ENCODE peak calls at places on chromosomes 6 and 20, in four cellular contexts. B is A549, M is neuronal stem cell, G is GM12865. C is an unnamed sample.

GRCh38 chr6:142200846-142201628 is 54.0 kb downstream of the VTA1 start:
- DNase-seq in M (no peak), B (no peak), G (no peak), C (no peak)

GRCh38 chr20:23186808-23187207 is 100.7 kb upstream of the CD93 start:
- DNase-seq in G (no peak), B (no peak), M (no peak), C (no peak)

GRCh38 chr6:160005861-160006540 is 37.1 kb downstream of the IGF2R start:
- DNase-seq in M (no peak), B (no peak), G (no peak), C (peak)

GRCh38 chr6:67916389-67916788 is 718.7 kb upstream of the ADGRB3 start:
- DNase-seq in M (no peak), G (no peak), B (no peak), C (peak)

GRCh38 chr6:103707596-103708325 is 1152.0 kb downstream of the HACE1 start:
- DNase-seq in M (no peak), B (no peak), G (no peak), C (no peak)

GRCh38 chr6:139479433-139480222 is 105.2 kb upstream of the CITED2 start:
- DNase-seq in M (no peak), B (no peak), G (no peak), C (no peak)

GRCh38 chr6:6918216-6918983 is 189.4 kb upstream of the RREB1 start:
- DNase-seq in G (peak), B (peak), M (no peak), C (peak)

GRCh38 chr6:154868143-154868594 is 126.9 kb upstream of the TIAM2 start:
- DNase-seq in M (peak), B (peak), G (peak), C (peak)

GRCh38 chr20:36334281-36335075 is 28.3 kb downstream of the DLGAP4 start:
- DNase-seq in B (no peak), G (no peak), M (no peak), C (no peak)

GRCh38 chr6:100181309-100181708 is 187.3 kb upstream of the MCHR2 start:
- DNase-seq in G (no peak), M (no peak), B (no peak), C (no peak)

GRCh38 chr6:166488081-166488685 is 98.3 kb downstream of the RAMACL start:
- DNase-seq in M (no peak), G (peak), B (no peak), C (no peak)

GRCh38 chr6:33834401-33835392 is 30.9 kb upstream of the MLN start:
- DNase-seq in B (no peak), G (no peak), M (no peak), C (no peak)

GRCh38 chr20:48411906-48412305 is 415.9 kb downstream of the PREX1 start:
- DNase-seq in G (no peak), B (no peak), M (no peak), C (no peak)

GRCh38 chr6:139540276-139540675 is 165.8 kb upstream of the CITED2 start:
- DNase-seq in B (no peak), M (no peak), G (peak), C (no peak)

GRCh38 chr6:130670142-130670541 is 157.1 kb upstream of the SMLR1 start:
- DNase-seq in G (no peak), M (no peak), B (no peak), C (no peak)

GRCh38 chr6:167020211-167020610 is 21.0 kb downstream of the CEP43 start:
- DNase-seq in B (no peak), G (no peak), M (no peak), C (no peak)

GRCh38 chr6:97669191-97669651 is 386.2 kb upstream of the MMS22L start:
- DNase-seq in M (peak), G (peak), B (no peak), C (peak)

GRCh38 chr20:47543006-47543431 is 41.3 kb downstream of the NCOA3 start:
- DNase-seq in B (no peak), M (no peak), G (peak), C (peak)

GRCh38 chr6:76992553-76992952 is 470.7 kb downstream of the HTR1B start:
- DNase-seq in M (no peak), B (no peak), G (no peak), C (no peak)

GRCh38 chr6:107576852-107577251 is 86.9 kb downstream of the SOBP start:
- DNase-seq in G (no peak), B (peak), M (no peak), C (peak)

GRCh38 chr20:58308290-58308679 is 1.2 kb upstream of the RAB22A start:
- DNase-seq in M (no peak), G (no peak), B (no peak), C (no peak)

GRCh38 chr6:85360794-85361642 is 88.9 kb upstream of the NT5E start:
- DNase-seq in M (no peak), B (peak), G (peak), C (no peak)

GRCh38 chr6:149318581-149319286 is 1.2 kb downstream of the TAB2 start:
- DNase-seq in G (peak), M (no peak), B (no peak), C (peak)

GRCh38 chr6:41578714-41579610 is 32.8 kb downstream of the FOXP4 start:
- DNase-seq in M (peak), B (peak), G (no peak), C (peak)

GRCh38 chr20:58064411-58065010 is 163.9 kb downstream of the ANKRD60 start:
- DNase-seq in B (no peak), M (no peak), G (no peak), C (no peak)

GRCh38 chr6:143061597-143062385 is 1.1 kb downstream of the AIG1 start:
- DNase-seq in B (no peak), G (no peak), M (no peak), C (no peak)

DNA sequence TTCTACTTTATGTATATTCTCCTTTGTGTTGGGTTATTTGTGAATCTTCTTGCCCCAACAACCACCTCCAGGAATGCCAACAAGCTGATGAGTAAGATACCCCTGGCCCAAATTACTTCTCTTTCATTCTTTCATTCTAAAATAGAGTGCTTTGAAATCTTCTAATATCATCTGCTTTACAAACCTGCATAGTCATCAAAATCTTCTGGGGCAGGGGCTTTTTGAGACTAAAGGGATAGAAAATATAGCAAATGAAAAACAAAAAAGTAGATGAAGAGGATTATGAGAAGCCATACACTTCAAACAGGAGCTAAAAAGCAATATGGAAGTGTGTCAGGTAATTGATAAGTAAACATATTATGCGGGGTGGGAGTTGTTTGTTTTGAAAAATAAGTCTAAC is 150.7 kb upstream of the SOX4 start:
- DNase-seq in B (no peak), G (no peak), M (no peak), C (no peak)
- H3K4me3 ChIP-seq in B (no peak), G (no peak), M (no peak), C (no peak)

DNA sequence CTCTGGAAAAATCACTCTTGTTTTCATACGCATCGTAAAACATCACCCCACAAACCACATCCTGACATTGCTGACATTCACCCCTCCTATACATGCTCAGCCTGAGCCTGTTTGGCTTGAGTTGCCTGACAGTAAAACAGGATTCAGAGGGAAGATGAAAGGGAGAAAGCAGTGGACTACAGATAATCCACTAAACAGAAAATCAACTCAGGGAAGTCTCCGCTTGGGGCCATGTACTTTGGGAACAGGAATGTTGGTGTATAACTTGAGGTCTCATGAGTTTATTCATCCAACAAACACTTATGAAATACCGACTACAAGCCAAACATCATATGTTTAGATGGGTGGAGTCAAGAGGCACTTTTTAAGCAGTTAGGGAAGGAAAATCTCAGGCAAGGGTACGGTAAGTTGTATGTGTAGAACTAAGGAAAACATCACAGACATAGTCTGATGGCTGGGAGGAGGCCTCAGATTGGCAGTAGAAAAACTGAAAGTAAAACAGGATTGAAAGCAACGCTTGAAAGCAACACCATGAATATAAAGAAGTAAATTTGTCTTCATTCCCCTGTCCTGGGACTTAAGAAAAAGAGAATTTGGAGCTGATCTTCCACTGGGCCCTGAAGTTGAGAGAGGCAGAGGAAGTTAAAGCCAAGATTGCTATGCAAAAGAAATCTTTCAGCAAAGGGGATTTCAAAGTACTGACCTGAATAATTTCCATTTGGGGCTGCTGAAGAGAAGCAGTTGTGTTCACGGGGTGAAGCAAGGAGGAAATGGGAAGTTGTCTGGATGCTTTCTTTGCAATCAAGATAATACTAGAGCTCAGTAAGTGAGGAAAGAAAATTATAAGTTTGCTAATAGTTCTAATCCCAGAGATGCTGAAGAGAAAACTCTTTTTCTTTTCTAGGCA is 28.8 kb downstream of the PDE7B start:
- DNase-seq in B (no peak), M (no peak), G (peak), C (no peak)
- H3K4me3 ChIP-seq in B (peak), M (no peak), G (peak), C (no peak)

DNA sequence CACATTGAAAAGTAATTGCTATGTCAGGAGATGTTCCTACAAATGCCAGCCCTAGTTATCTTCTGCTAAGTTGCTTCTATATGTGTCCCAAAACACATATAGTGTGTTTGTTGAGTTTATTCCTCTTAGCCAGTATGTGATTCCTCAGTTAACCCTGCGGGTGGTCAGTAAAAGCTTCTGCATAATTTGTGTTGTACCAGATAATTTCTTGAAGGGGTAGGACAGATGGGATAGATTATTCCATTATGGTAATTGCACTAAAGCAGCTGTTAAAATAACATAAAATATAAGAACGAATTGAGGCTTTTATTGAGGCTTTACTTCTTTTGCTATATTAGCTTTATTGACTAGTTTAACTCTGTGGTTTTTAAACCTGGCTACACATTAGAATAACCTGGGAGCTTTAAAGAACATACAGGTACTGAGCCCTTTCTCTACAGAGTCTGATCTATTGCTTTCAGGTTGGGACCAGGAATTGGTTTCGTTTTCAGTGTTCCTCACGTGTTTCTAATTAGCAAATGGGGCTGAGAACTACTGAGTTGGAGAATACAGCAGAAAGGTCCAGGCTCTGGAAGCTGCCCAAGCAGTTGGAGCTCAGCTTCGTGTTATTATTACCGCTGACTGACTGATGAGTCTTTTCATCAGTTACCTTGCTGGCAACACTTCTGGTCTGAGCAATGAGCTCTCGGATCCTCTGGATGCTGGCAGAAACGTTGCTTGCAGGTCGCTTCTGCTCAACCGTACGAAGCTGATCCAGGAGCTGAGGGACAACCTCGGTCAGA is 56.9 kb downstream of the FAM229B start:
- DNase-seq in B (no peak), M (no peak), G (no peak), C (no peak)
- H3K4me3 ChIP-seq in B (no peak), M (no peak), G (no peak), C (no peak)

GRCh38 chr20:300345-300744 is 3.0 kb downstream of the ZCCHC3 start:
- DNase-seq in G (no peak), M (no peak), B (no peak), C (no peak)

GRCh38 chr20:298755-299391 is 1.5 kb downstream of the ZCCHC3 start:
- DNase-seq in M (no peak), G (no peak), B (no peak), C (no peak)

GRCh38 chr20:305745-306144 is 8.4 kb downstream of the ZCCHC3 start:
- DNase-seq in B (no peak), G (no peak), M (no peak), C (no peak)

GRCh38 chr20:297925-298754 is 770 bp downstream of the ZCCHC3 start:
- DNase-seq in M (no peak), B (peak), G (peak), C (peak)

GRCh38 chr20:301886-302848 is 4.8 kb downstream of the ZCCHC3 start:
- DNase-seq in M (no peak), B (no peak), G (no peak), C (no peak)
- H3K4me3 ChIP-seq in M (no peak), B (no peak), G (no peak), C (no peak)

GRCh38 chr6:27758471-27758870 is 153.7 kb downstream of the OR2B2 start:
- DNase-seq in M (no peak), G (no peak), B (no peak), C (no peak)
- H3K4me3 ChIP-seq in M (no peak), G (no peak), B (no peak), C (no peak)

DNA sequence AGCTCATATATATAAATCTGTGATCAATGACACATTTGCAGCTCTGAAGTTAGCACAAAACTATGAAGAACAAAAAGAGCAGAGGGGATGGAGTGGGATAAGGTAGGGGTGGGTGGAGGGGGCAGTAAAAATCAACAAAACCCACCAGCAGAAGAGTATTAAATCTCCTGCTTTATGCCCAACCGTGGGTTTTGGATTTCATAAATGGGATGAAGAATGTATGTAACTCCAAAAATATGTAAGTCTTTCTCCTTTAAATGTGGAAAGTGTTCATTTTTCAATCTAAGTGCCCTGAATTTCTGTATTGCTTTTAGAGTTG is 480.3 kb upstream of the MARCKS start:
- DNase-seq in M (no peak), G (no peak), B (no peak), C (no peak)
- H3K4me3 ChIP-seq in M (no peak), G (no peak), B (no peak), C (no peak)

DNA sequence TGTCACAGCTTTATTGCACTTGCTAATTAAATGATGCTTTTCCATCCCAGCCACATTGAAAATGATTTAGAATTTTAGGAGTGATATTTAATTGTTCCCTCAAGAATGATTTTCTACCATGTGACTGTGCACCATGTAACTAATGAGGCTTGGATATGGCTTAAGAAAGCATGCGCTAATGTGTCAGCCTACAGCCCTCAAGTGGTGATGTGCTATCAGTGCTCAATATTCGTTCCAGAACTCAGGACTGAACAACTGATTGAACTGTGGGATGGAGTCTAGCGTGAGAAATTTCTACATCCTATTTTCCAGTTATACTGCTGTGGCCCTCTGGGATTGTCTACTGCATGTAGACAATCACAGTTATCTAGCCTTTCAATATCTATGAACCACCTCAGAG is 71.5 kb downstream of the PKIB start:
- DNase-seq in G (no peak), B (peak), M (no peak), C (no peak)
- H3K4me3 ChIP-seq in G (no peak), B (no peak), M (no peak), C (no peak)

GRCh38 chr20:24915892-24916291 is 33.2 kb upstream of the CST7 start:
- DNase-seq in M (no peak), G (no peak), B (no peak), C (no peak)

GRCh38 chr20:24917056-24917455 is 32.0 kb upstream of the CST7 start:
- DNase-seq in B (no peak), M (no peak), G (no peak), C (no peak)

GRCh38 chr20:24918579-24919566 is 30.2 kb upstream of the CST7 start:
- DNase-seq in G (no peak), M (no peak), B (no peak), C (no peak)

GRCh38 chr20:24916412-24916811 is 32.7 kb upstream of the CST7 start:
- DNase-seq in M (no peak), G (no peak), B (no peak), C (no peak)

DNA sequence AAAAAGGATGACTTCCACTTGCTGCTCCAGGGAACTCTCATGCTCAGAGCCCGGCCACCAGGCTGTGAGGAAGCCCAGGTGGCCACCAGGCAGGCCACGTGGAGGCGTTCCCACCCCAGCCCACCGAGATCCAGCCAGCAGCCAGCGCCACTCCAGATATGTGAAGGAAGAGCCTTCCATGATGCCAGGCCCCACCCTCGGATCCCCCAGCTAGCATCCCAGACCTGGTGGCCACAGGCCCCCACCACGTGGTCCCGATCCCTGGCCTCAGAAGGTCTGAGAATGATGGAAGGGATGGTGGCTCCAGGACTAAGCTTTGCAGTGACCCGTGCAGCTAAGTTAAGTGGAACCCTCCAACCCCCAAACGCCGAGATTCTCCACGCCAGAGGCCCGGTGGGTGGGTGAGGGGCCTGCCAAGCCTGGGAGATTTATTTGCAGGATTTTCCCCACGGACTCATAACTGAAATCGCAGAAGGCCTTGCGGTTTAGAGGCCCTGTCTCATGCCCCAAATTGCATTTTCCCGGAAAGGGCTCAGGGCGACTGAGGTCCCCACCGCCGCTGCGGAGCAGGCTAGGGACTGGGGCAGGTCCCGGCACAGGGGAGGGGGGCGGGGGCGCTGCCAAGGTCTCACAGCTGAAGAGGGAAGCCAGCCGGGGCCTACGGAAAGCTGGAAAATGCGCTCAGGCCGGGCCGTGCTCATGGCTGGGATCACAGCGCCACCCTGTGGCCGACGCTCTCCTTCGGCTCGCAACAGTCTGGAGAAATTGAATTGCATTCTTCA is 31.1 kb upstream of the CST7 start:
- DNase-seq in G (peak), M (peak), B (peak), C (peak)
- H3K4me3 ChIP-seq in G (no peak), M (no peak), B (no peak), C (no peak)

DNA sequence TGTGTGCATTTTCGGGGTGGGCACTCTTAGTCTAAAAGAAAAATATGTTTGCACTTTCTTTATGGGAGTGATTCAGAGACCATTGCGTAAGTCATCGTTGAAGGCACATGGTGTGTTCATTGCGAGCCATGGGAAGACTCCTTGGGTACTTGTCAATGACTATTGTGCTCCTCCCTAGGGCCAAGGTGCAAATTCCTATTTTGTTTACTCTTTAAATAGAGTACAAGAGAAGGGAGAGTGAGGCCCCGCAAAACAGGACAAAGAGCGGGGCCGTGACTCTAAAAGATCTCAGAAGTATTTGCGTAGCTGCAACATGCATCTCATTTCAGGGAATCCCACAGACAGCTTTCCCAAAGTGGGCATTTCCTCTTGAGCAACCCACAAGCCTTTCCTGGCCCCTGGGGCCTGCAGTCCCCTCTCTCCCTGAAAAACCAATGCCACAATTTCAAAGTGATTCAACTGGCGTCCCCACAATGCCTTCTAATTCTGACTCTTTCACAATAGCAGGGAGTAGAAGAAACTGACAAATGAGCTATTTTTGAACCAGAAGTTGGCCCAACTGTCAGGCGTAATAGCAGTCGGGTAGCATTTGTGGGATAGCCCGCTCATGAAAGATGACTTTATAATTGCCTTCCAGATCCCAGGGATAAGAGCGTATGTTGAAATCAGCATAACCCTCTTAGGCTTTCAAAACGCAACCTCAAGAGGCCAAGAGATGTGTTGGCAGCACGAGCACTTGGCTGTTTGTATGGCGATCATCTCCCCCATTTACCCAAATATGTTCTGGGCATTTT is 277.9 kb upstream of the BMP2 start:
- DNase-seq in M (no peak), G (no peak), B (peak), C (no peak)
- H3K4me3 ChIP-seq in M (no peak), G (no peak), B (no peak), C (no peak)

C was measured in cardiac muscle cell.